ENCODE peak calls at places on chromosomes 1 and 21, in ten cellular contexts. V is activated naive CD4-positive, alpha-beta T cell treated with anti-CD3 and anti-CD28 coated beads for 36 hours; X is left colon; S is C1 segment of cervical spinal cord; Z is occipital lobe; W is ELF-1; I is cardiac septum; B is amygdala; J is CD8-positive, alpha-beta memory T cell; U is activated T-cell treated with anti-CD3 and anti-CD28 coated beads for 1 hour. L is an unnamed sample.
A peak's percentile ranks its signal among the peaks of the same experiment; 100 is the strongest.

GRCh38 chr1:151060241-151061011 is at the start of gene MLLT11:
- DNase-seq in V (peak; percentile 49), X (peak; percentile 42), S (peak; percentile 20), Z (peak; percentile 57), W (peak; percentile 96), I (no peak), B (no peak), J (no peak), U (no peak), L (no peak)

GRCh38 chr1:174068000-174068399 is 45.8 kb upstream of the RC3H1 start:
- DNase-seq in V (no peak), X (no peak), S (no peak), Z (no peak), W (no peak), I (no peak), B (no peak), J (no peak), U (no peak), L (peak; percentile 97)

GRCh38 chr1:147600119-147601111 is 59.1 kb downstream of the BCL9 start:
- DNase-seq in V (peak; percentile 53), X (no peak), S (peak; percentile 35), Z (no peak), W (peak; percentile 47), I (no peak), B (no peak), J (no peak), U (no peak), L (peak; percentile 12)

GRCh38 chr1:151635479-151636072 is 23.7 kb downstream of the SNX27 start:
- DNase-seq in V (no peak), X (no peak), S (no peak), Z (no peak), W (no peak), I (no peak), B (no peak), J (no peak), U (no peak), L (peak; percentile 41)

GRCh38 chr1:115056395-115056798 is 26.8 kb downstream of the TSHB start:
- DNase-seq in V (no peak), X (peak; percentile 27), S (no peak), Z (no peak), W (peak; percentile 83), I (no peak), B (no peak), J (no peak), U (no peak), L (peak; percentile 44)

GRCh38 chr1:66258404-66259105 is 275.4 kb upstream of the SGIP1 start:
- DNase-seq in V (peak; percentile 43), X (no peak), S (no peak), Z (no peak), W (no peak), I (no peak), B (no peak), J (no peak), U (no peak), L (no peak)

GRCh38 chr1:222105393-222105737 is 363.5 kb upstream of the DUSP10 start:
- DNase-seq in V (peak; percentile 10), X (peak; percentile 16), S (no peak), Z (no peak), W (peak; percentile 31), I (no peak), B (no peak), J (no peak), U (no peak), L (no peak)

GRCh38 chr1:176682830-176683229 is 219.9 kb downstream of the PAPPA2 start:
- DNase-seq in V (no peak), X (no peak), S (no peak), Z (no peak), W (no peak), I (no peak), B (no peak), J (no peak), U (no peak), L (no peak)

GRCh38 chr1:247373721-247374141 is 42.1 kb upstream of the ZNF496 start:
- DNase-seq in V (peak; percentile 74), X (peak; percentile 71), S (no peak), Z (no peak), W (peak; percentile 89), I (peak; percentile 71), B (no peak), J (peak; percentile 28), U (peak; percentile 53), L (peak; percentile 82)

GRCh38 chr21:44293551-44294231 is 6.2 kb upstream of the PFKL start:
- DNase-seq in V (no peak), X (no peak), S (no peak), Z (no peak), W (no peak), I (no peak), B (no peak), J (no peak), U (peak; percentile 9), L (no peak)

GRCh38 chr1:154848983-154849382 is 21.1 kb downstream of the KCNN3 start:
- DNase-seq in V (no peak), X (no peak), S (no peak), Z (no peak), W (no peak), I (no peak), B (no peak), J (no peak), U (no peak), L (no peak)

GRCh38 chr1:174713796-174714195 is 266.0 kb downstream of the GPR52 start:
- DNase-seq in V (no peak), X (no peak), S (no peak), Z (no peak), W (no peak), I (no peak), B (no peak), J (no peak), U (no peak), L (no peak)

GRCh38 chr1:174875306-174875705 is 124.4 kb upstream of the CACYBP start:
- DNase-seq in V (peak; percentile 23), X (peak; percentile 86), S (no peak), Z (no peak), W (peak; percentile 30), I (no peak), B (no peak), J (no peak), U (no peak), L (peak; percentile 99)

GRCh38 chr1:217253985-217254384 is 376.9 kb downstream of the GPATCH2 start:
- DNase-seq in V (no peak), X (no peak), S (no peak), Z (no peak), W (no peak), I (no peak), B (no peak), J (no peak), U (no peak), L (no peak)

GRCh38 chr21:46301759-46302158 is 15.6 kb downstream of the YBEY start:
- DNase-seq in V (no peak), X (no peak), S (no peak), Z (no peak), W (no peak), I (no peak), B (no peak), J (no peak), U (no peak), L (no peak)

GRCh38 chr21:28104346-28104745 is 888.3 kb downstream of the LTN1 start:
- DNase-seq in V (no peak), X (no peak), S (no peak), Z (no peak), W (no peak), I (no peak), B (no peak), J (no peak), U (no peak), L (no peak)

GRCh38 chr1:118717893-118718292 is 270.2 kb downstream of the TBX15 start:
- DNase-seq in V (no peak), X (no peak), S (no peak), Z (no peak), W (no peak), I (no peak), B (no peak), J (no peak), U (no peak), L (no peak)

GRCh38 chr1:196464545-196464944 is 143.7 kb downstream of the KCNT2 start:
- DNase-seq in V (no peak), X (no peak), S (no peak), Z (no peak), W (no peak), I (no peak), B (no peak), J (no peak), U (no peak), L (no peak)

GRCh38 chr1:109468903-109469302 is 2.6 kb downstream of the SYPL2 start:
- DNase-seq in V (no peak), X (no peak), S (no peak), Z (no peak), W (no peak), I (no peak), B (no peak), J (no peak), U (no peak), L (no peak)

GRCh38 chr1:119651133-119651532 is 3.1 kb upstream of the ZNF697 start:
- DNase-seq in V (no peak), X (no peak), S (no peak), Z (no peak), W (no peak), I (no peak), B (no peak), J (no peak), U (no peak), L (no peak)

GRCh38 chr1:31617917-31618746 is 643 bp downstream of the HCRTR1 start:
- DNase-seq in V (peak; percentile 50), X (peak; percentile 55), S (no peak), Z (no peak), W (peak; percentile 78), I (no peak), B (no peak), J (no peak), U (peak; percentile 23), L (peak; percentile 58)

GRCh38 chr1:161763522-161764098 is 2.5 kb upstream of the ATF6 start:
- DNase-seq in V (peak; percentile 69), X (peak; percentile 37), S (no peak), Z (no peak), W (peak; percentile 33), I (no peak), B (no peak), J (no peak), U (peak; percentile 30), L (peak; percentile 61)

GRCh38 chr1:213136190-213136917 is 85.3 kb downstream of the RPS6KC1 start:
- DNase-seq in V (no peak), X (peak; percentile 39), S (no peak), Z (no peak), W (peak; percentile 71), I (no peak), B (no peak), J (no peak), U (no peak), L (no peak)

GRCh38 chr1:32500387-32501209 is 35.7 kb downstream of the ZBTB8B start:
- DNase-seq in V (peak; percentile 30), X (peak; percentile 68), S (peak; percentile 10), Z (peak; percentile 22), W (peak; percentile 73), I (peak; percentile 87), B (peak; percentile 6), J (no peak), U (no peak), L (peak; percentile 73)

GRCh38 chr1:3433076-3433475 is 21.4 kb upstream of the ARHGEF16 start:
- DNase-seq in V (no peak), X (no peak), S (no peak), Z (no peak), W (no peak), I (no peak), B (no peak), J (no peak), U (no peak), L (no peak)

GRCh38 chr1:109984190-109984455 is 442 bp upstream of the AHCYL1 start:
- DNase-seq in V (no peak), X (no peak), S (peak; percentile 60), Z (no peak), W (no peak), I (no peak), B (no peak), J (no peak), U (no peak), L (peak; percentile 7)

GRCh38 chr21:42161401-42161956 is 57.5 kb upstream of the ABCG1 start:
- DNase-seq in V (no peak), X (no peak), S (no peak), Z (no peak), W (no peak), I (no peak), B (no peak), J (no peak), U (no peak), L (no peak)